ENCODE peak calls at places on chromosomes 6 and 20, in four cellular contexts. One of them, this sample, is unnamed.

GRCh38 chr6:142819603-142820335 is 125.2 kb downstream of the HIVEP2 start:
- DNase-seq in K562: no peak
- DNase-seq in WTC11: no peak
- DNase-seq in HepG2: no peak
- DNase-seq in this sample: no peak

GRCh38 chr6:128508588-128509296 is 11.7 kb downstream of the PTPRK start:
- DNase-seq in K562: no peak
- DNase-seq in WTC11: no peak
- DNase-seq in HepG2: peak
- DNase-seq in this sample: no peak

GRCh38 chr6:149001422-149001821 is 254.6 kb downstream of the UST start:
- DNase-seq in HepG2: no peak
- DNase-seq in WTC11: no peak
- DNase-seq in K562: no peak
- DNase-seq in this sample: no peak

GRCh38 chr6:103707596-103708325 is 1152.0 kb downstream of the HACE1 start:
- DNase-seq in K562: no peak
- DNase-seq in HepG2: no peak
- DNase-seq in WTC11: no peak
- DNase-seq in this sample: no peak

GRCh38 chr6:41630946-41631345 is 7.3 kb upstream of the MDFI start:
- DNase-seq in K562: no peak
- DNase-seq in HepG2: no peak
- DNase-seq in WTC11: no peak
- DNase-seq in this sample: no peak

GRCh38 chr20:49260218-49260617 is 17.6 kb downstream of the ZNFX1 start:
- DNase-seq in WTC11: no peak
- DNase-seq in HepG2: no peak
- DNase-seq in K562: no peak
- DNase-seq in this sample: no peak

GRCh38 chr20:18712877-18713276 is 100.7 kb upstream of the SCP2D1 start:
- DNase-seq in HepG2: no peak
- DNase-seq in WTC11: peak
- DNase-seq in K562: no peak
- DNase-seq in this sample: no peak

GRCh38 chr20:50187403-50188051 is 3.1 kb upstream of the CEBPB start:
- DNase-seq in HepG2: peak
- DNase-seq in WTC11: no peak
- DNase-seq in K562: peak
- DNase-seq in this sample: no peak

GRCh38 chr20:58651823-58652605 is 931 bp downstream of the STX16 start:
- DNase-seq in HepG2: peak
- DNase-seq in WTC11: peak
- DNase-seq in K562: peak
- DNase-seq in this sample: peak

GRCh38 chr6:105691064-105691463 is 288.2 kb upstream of the PREP start:
- DNase-seq in HepG2: no peak
- DNase-seq in K562: no peak
- DNase-seq in WTC11: no peak
- DNase-seq in this sample: no peak

GRCh38 chr20:46108435-46108841 is 9.7 kb upstream of the CD40 start:
- DNase-seq in HepG2: no peak
- DNase-seq in WTC11: no peak
- DNase-seq in K562: no peak
- DNase-seq in this sample: no peak

GRCh38 chr6:118722820-118723526 is 71.6 kb upstream of the CEP85L start:
- DNase-seq in K562: no peak
- DNase-seq in HepG2: no peak
- DNase-seq in WTC11: no peak
- DNase-seq in this sample: no peak

GRCh38 chr20:32343438-32343837 is 14.7 kb upstream of the ASXL1 start:
- DNase-seq in HepG2: no peak
- DNase-seq in WTC11: no peak
- DNase-seq in K562: no peak
- DNase-seq in this sample: no peak

GRCh38 chr6:142331601-142332000 is 29.8 kb downstream of the ADGRG6 start:
- DNase-seq in K562: no peak
- DNase-seq in HepG2: no peak
- DNase-seq in WTC11: no peak
- DNase-seq in this sample: no peak

GRCh38 chr6:36701401-36701991 is 3.9 kb downstream of the RAB44 start:
- DNase-seq in HepG2: peak
- DNase-seq in WTC11: no peak
- DNase-seq in K562: no peak
- DNase-seq in this sample: no peak
- TF ChIP-seq ELF4 in HepG2: no peak
- TF ChIP-seq ELF4 in WTC11: no peak
- TF ChIP-seq ELF4 in K562: no peak
- TF ChIP-seq ELF4 in this sample: no peak

GRCh38 chr6:169881976-169882375 is 130.6 kb downstream of the ERMARD start:
- DNase-seq in HepG2: no peak
- DNase-seq in K562: no peak
- DNase-seq in WTC11: no peak
- DNase-seq in this sample: no peak

GRCh38 chr6:169885131-169885530 is 133.7 kb downstream of the ERMARD start:
- DNase-seq in WTC11: no peak
- DNase-seq in K562: no peak
- DNase-seq in HepG2: no peak
- DNase-seq in this sample: no peak

GRCh38 chr6:169883316-169883715 is 131.9 kb downstream of the ERMARD start:
- DNase-seq in HepG2: peak
- DNase-seq in K562: no peak
- DNase-seq in WTC11: no peak
- DNase-seq in this sample: no peak

GRCh38 chr6:169885831-169886230 is 134.4 kb downstream of the ERMARD start:
- DNase-seq in HepG2: no peak
- DNase-seq in K562: no peak
- DNase-seq in WTC11: no peak
- DNase-seq in this sample: no peak

DNA sequence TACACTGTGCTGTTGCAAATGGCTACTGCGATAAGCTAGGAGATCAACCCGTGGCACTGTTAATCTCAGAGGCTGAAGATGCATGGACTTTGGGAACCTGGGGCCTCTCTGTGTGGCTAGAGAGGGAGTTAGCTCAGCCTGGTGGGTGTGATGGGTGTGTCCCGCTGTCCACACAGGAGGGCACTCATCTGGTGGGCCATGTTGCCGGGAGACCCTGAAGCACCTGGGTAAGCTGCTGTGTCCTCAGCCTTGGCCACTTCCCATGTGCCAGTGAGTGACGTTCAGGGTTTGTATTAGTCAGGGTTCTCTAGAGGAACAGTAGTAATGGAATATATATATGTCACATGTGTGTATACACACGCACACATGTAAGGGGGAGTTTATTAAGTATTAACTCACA is 132.7 kb downstream of the ERMARD start:
- DNase-seq in WTC11: no peak
- DNase-seq in K562: no peak
- DNase-seq in HepG2: no peak
- DNase-seq in this sample: no peak
- TF ChIP-seq ELF4 in WTC11: no peak
- TF ChIP-seq ELF4 in K562: no peak
- TF ChIP-seq ELF4 in HepG2: no peak
- TF ChIP-seq ELF4 in this sample: no peak

DNA sequence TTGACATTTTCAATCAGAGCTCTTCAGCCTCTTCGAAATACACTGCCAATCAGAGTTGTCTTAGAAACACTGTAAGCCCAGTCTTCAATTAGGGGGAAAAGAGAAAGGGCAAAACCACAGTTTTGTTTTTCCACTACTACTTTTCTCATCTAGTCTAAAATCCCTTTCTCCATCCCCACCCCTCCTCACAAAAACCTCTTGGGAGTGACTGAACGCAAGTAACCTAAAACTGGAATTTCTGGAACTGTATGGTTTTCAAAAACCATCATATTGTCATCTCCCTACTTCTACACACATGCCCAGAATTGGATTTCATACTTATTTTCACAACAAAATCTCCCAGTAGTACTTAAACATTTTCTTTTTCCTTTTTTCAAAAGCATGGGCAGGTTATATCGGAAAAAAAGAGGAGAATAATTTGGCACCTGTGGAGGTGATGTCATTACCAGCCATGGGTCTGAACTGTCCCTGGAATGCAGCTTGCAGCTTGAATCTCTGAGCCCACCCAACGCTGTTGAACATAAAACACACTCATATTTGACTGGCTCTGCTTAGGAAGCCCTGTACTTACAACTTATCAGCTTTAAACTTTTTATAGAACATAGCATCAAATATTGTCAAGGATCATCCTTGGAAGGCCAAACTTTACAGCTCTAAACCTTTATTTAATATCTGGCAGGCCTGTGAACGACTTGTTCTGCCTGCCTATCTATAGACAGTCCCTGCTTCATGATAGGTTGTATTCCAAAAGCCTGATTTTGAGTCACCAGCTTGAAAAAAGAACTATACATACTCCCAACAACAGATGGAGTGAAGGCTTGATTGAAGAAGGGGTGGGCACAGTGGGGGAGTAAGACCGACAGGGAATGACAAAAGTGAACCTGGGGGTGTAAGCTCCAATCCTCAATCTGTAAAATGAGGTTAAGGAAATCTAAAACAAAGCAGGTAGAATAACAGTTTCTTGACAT is 59.3 kb downstream of the EPB41L2 start:
- DNase-seq in WTC11: no peak
- DNase-seq in HepG2: no peak
- DNase-seq in K562: no peak
- DNase-seq in this sample: no peak
- TF ChIP-seq ELF4 in WTC11: no peak
- TF ChIP-seq ELF4 in HepG2: no peak
- TF ChIP-seq ELF4 in K562: no peak
- TF ChIP-seq ELF4 in this sample: no peak

GRCh38 chr6:157075549-157076426 is 247.5 kb downstream of the TMEM242 start:
- DNase-seq in WTC11: no peak
- DNase-seq in K562: no peak
- DNase-seq in HepG2: no peak
- DNase-seq in this sample: no peak
- TF ChIP-seq ELF4 in WTC11: no peak
- TF ChIP-seq ELF4 in K562: no peak
- TF ChIP-seq ELF4 in HepG2: no peak
- TF ChIP-seq ELF4 in this sample: no peak